ENCODE peak calls at places on chromosomes 6 and 20, in eight cellular contexts. T is cardiac muscle cell; G is WERI-Rb-1; L is OCI-LY7; M is pancreas; I is CD8-positive, alpha-beta memory T cell; D is fibroblast of mammary gland; X is Peyer's patch. K is an unnamed sample.

GRCh38 chr6:52909531-52909930 is at the start of gene GSTA3:
- DNase-seq in D (no peak), G (no peak), I (no peak), L (no peak), M (peak; percentile 20), T (no peak), X (no peak), K (no peak)

GRCh38 chr6:55180258-55180657 is 5.9 kb downstream of the HCRTR2 start:
- DNase-seq in D (no peak), M (no peak), G (no peak), T (no peak), I (no peak), X (no peak), L (no peak), K (no peak)

GRCh38 chr6:170176621-170177382 is 114.1 kb downstream of the DLL1 start:
- DNase-seq in D (peak; percentile 21), M (peak; percentile 58), T (no peak), I (peak; percentile 48), X (peak; percentile 36), G (no peak), L (no peak), K (no peak)

GRCh38 chr6:143325379-143326140 is 124.9 kb downstream of the ADAT2 start:
- DNase-seq in I (no peak), D (peak; percentile 74), X (no peak), G (no peak), T (no peak), M (no peak), L (no peak), K (no peak)

GRCh38 chr20:46590453-46590852 is 40.0 kb upstream of the OCSTAMP start:
- DNase-seq in I (no peak), G (no peak), L (no peak), X (no peak), T (no peak), M (no peak), D (no peak), K (no peak)

GRCh38 chr6:76633259-76633658 is 560.8 kb upstream of the IMPG1 start:
- DNase-seq in L (no peak), G (peak; percentile 52), M (no peak), X (no peak), D (no peak), T (no peak), I (no peak), K (no peak)

GRCh38 chr6:151661928-151662327 is 145.6 kb upstream of the ESR1 start:
- DNase-seq in L (peak; percentile 8), T (no peak), G (peak; percentile 28), M (no peak), D (no peak), I (no peak), X (no peak), K (no peak)

GRCh38 chr6:7919871-7920270 is 9.3 kb upstream of the TXNDC5 start:
- DNase-seq in G (no peak), I (no peak), X (peak; percentile 66), L (no peak), M (no peak), T (no peak), D (peak; percentile 94), K (no peak)

GRCh38 chr6:82022614-82023102 is 224.9 kb downstream of the IBTK start:
- DNase-seq in D (peak; percentile 85), G (no peak), X (peak; percentile 49), L (no peak), I (no peak), M (no peak), T (peak; percentile 16), K (no peak)

GRCh38 chr6:99064769-99065168 is 117.0 kb upstream of the FBXL4 start:
- DNase-seq in L (no peak), X (no peak), I (no peak), D (no peak), T (no peak), M (no peak), G (no peak), K (no peak)

GRCh38 chr6:166640342-166641043 is 13.4 kb upstream of the RPS6KA2 start:
- DNase-seq in L (no peak), G (no peak), I (no peak), T (no peak), D (no peak), M (no peak), X (no peak), K (no peak)

GRCh38 chr6:37381579-37381978 is 27.8 kb downstream of the RNF8 start:
- DNase-seq in T (peak; percentile 93), I (no peak), G (peak; percentile 92), D (peak; percentile 67), X (peak; percentile 47), L (peak; percentile 83), M (peak; percentile 45), K (peak; percentile 45)

GRCh38 chr20:53934421-53935352 is 135.7 kb downstream of the BCAS1 start:
- DNase-seq in L (peak; percentile 88), D (peak; percentile 86), M (no peak), X (peak; percentile 68), T (no peak), G (no peak), I (no peak), K (no peak)

GRCh38 chr20:59385461-59385860 is 85.0 kb downstream of the EDN3 start:
- DNase-seq in X (no peak), G (no peak), T (peak; percentile 3), I (peak; percentile 23), M (no peak), D (no peak), L (no peak), K (peak; percentile 26)

DNA sequence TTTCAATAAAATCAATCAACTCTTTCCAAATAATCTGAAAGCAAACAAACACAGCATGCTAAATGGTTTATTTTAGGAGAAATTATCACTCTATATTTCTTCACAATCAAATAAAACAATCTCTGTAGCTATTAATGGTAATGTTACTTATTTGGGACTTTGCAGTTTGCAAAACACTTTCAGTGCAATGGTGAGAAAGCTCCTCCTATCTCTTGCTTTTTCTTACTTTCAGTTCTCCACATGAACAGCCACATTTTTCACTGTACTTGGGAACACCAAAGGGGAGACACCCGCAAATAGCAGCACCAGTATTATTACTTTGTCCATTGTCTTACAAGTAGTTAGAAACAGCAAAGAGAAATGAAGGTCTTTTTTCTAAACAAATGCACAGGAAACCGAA is 92.4 kb downstream of the DST start:
- DNase-seq in D (no peak), L (no peak), X (no peak), M (no peak), G (no peak), T (no peak), I (no peak), K (no peak)
- H3K4me3 ChIP-seq in D (no peak overlapping the region), L (no peak overlapping the region), X (no peak overlapping the region), M (no peak overlapping the region), G (no peak overlapping the region), T (no peak overlapping the region), I (no peak overlapping the region), K (no peak overlapping the region)

GRCh38 chr6:148704539-148704938 is 42.3 kb upstream of the UST start:
- DNase-seq in G (no peak), T (no peak), L (no peak), M (no peak), X (no peak), D (no peak), I (no peak), K (no peak)

GRCh38 chr6:148698671-148699180 is 48.1 kb upstream of the UST start:
- DNase-seq in G (no peak), L (no peak), T (no peak), X (no peak), D (no peak), M (no peak), I (no peak), K (no peak)

GRCh38 chr6:148700713-148701392 is 46.0 kb upstream of the UST start:
- DNase-seq in T (no peak), X (no peak), L (no peak), D (peak; percentile 70), M (no peak), G (no peak), I (peak; percentile 50), K (peak; percentile 40)

GRCh38 chr6:148700047-148700712 is 46.6 kb upstream of the UST start:
- DNase-seq in T (no peak), L (no peak), X (no peak), M (no peak), G (no peak), D (peak; percentile 58), I (no peak), K (no peak)

GRCh38 chr6:148701393-148701774 is 45.4 kb upstream of the UST start:
- DNase-seq in L (no peak), I (no peak), G (no peak), M (no peak), T (no peak), D (no peak), X (no peak), K (no peak)
- H3K4me3 ChIP-seq in L (no peak overlapping the region), I (peak overlapping the region; percentile 61), G (no peak overlapping the region), M (peak overlapping the region; percentile 46), T (no peak overlapping the region), D (no peak overlapping the region), X (no peak overlapping the region), K (peak overlapping the region; percentile 55)

GRCh38 chr6:4289770-4290320 is 154.5 kb upstream of the ECI2 start:
- DNase-seq in G (no peak), D (no peak), M (no peak), I (no peak), X (no peak), T (no peak), L (no peak), K (no peak)
- H3K4me3 ChIP-seq in G (no peak overlapping the region), D (no peak overlapping the region), M (no peak overlapping the region), I (no peak overlapping the region), X (no peak overlapping the region), T (no peak overlapping the region), L (no peak overlapping the region), K (no peak overlapping the region)

GRCh38 chr6:146913842-146914562 is 290.2 kb upstream of the STXBP5 start:
- DNase-seq in I (no peak), T (peak; percentile 61), D (peak; percentile 99), L (no peak), X (peak; percentile 53), M (peak; percentile 50), G (no peak), K (no peak)
- H3K4me3 ChIP-seq in I (no peak overlapping the region), T (no peak overlapping the region), D (peak overlapping the region; percentile 49), L (no peak overlapping the region), X (no peak overlapping the region), M (peak overlapping the region; percentile 2), G (no peak overlapping the region), K (no peak overlapping the region)

GRCh38 chr6:29631209-29631810 is 1.7 kb downstream of the GABBR1 start:
- DNase-seq in I (no peak), G (no peak), T (no peak), L (no peak), D (no peak), X (no peak), M (no peak), K (no peak)
- H3K4me3 ChIP-seq in I (peak overlapping the region; percentile 66), G (no peak overlapping the region), T (no peak overlapping the region), L (no peak overlapping the region), D (peak overlapping the region; percentile 60), X (no peak overlapping the region), M (no peak overlapping the region), K (no peak overlapping the region)

GRCh38 chr6:154432533-154433476 is 76.2 kb upstream of the IPCEF1 start:
- DNase-seq in M (no peak), I (no peak), D (peak; percentile 4), L (no peak), T (no peak), G (no peak), X (no peak), K (no peak)
- H3K4me3 ChIP-seq in M (no peak overlapping the region), I (no peak overlapping the region), D (no peak overlapping the region), L (no peak overlapping the region), T (no peak overlapping the region), G (no peak overlapping the region), X (no peak overlapping the region), K (no peak overlapping the region)